ENCODE peak calls at places on chromosomes 6 and 20, in seven cellular contexts. U is uterus, K is psoas muscle, W is body of pancreas, E is upper lobe of right lung, A is tibial artery, H is heart right ventricle. G is an unnamed sample.

GRCh38 chr6:96899019-96899418 is 1.3 kb upstream of the NDUFAF4 start:
- DNase-seq in U (no peak), K (no peak), W (peak; percentile 25), E (no peak), A (no peak), H (peak; percentile 23), G (peak; percentile 59)

GRCh38 chr20:38751360-38751976 is 3.2 kb downstream of the ACTR5 start:
- DNase-seq in U (no peak), K (no peak), W (peak; percentile 28), E (no peak), A (no peak), H (no peak), G (no peak)

GRCh38 chr20:58022711-58023110 is 205.7 kb downstream of the ANKRD60 start:
- DNase-seq in U (no peak), K (no peak), W (no peak), E (no peak), A (peak; percentile 3), H (no peak), G (no peak)

GRCh38 chr6:127952831-127953230 is 52.0 kb upstream of the THEMIS start:
- DNase-seq in U (no peak), K (no peak), W (no peak), E (no peak), A (no peak), H (no peak), G (no peak)

GRCh38 chr6:3296537-3297453 is 38.0 kb downstream of the PSMG4 start:
- DNase-seq in U (no peak), K (peak; percentile 38), W (no peak), E (peak; percentile 25), A (peak; percentile 3), H (no peak), G (no peak)

GRCh38 chr6:33947916-33948594 is 144.3 kb upstream of the MLN start:
- DNase-seq in U (no peak), K (no peak), W (peak; percentile 24), E (peak; percentile 11), A (no peak), H (no peak), G (no peak)

GRCh38 chr20:24746351-24746685 is 202.8 kb upstream of the CST7 start:
- DNase-seq in U (no peak), K (no peak), W (peak; percentile 77), E (no peak), A (no peak), H (no peak), G (peak; percentile 92)

GRCh38 chr6:147900191-147900830 is 391.8 kb downstream of the SAMD5 start:
- DNase-seq in U (no peak), K (no peak), W (no peak), E (no peak), A (no peak), H (no peak), G (no peak)

GRCh38 chr6:47680056-47680455 is 18.3 kb upstream of the ADGRF4 start:
- DNase-seq in U (no peak), K (no peak), W (no peak), E (no peak), A (no peak), H (no peak), G (no peak)

GRCh38 chr6:20197251-20197650 is 15.0 kb downstream of the MBOAT1 start:
- DNase-seq in U (no peak), K (no peak), W (no peak), E (no peak), A (no peak), H (no peak), G (no peak)

GRCh38 chr20:4871486-4871885 is 129.8 kb downstream of the SLC23A2 start:
- DNase-seq in U (no peak), K (no peak), W (no peak), E (no peak), A (no peak), H (no peak), G (no peak)

GRCh38 chr6:44001318-44001868 is 125.9 kb downstream of the MRPL14 start:
- DNase-seq in U (no peak), K (peak; percentile 54), W (no peak), E (peak; percentile 85), A (no peak), H (no peak), G (no peak)

GRCh38 chr6:87431263-87431662 is 23.5 kb downstream of the CFAP206 start:
- DNase-seq in U (no peak), K (no peak), W (no peak), E (no peak), A (no peak), H (no peak), G (no peak)

GRCh38 chr20:4772132-4772531 is 50.4 kb downstream of the PRND start:
- DNase-seq in U (no peak), K (no peak), W (no peak), E (no peak), A (no peak), H (no peak), G (no peak)

GRCh38 chr6:912871-913663 is 220.1 kb upstream of the EXOC2 start:
- DNase-seq in U (no peak), K (no peak), W (peak; percentile 69), E (no peak), A (no peak), H (peak; percentile 14), G (peak; percentile 34)

GRCh38 chr6:5570641-5571040 is 309.3 kb downstream of the FARS2 start:
- DNase-seq in U (no peak), K (no peak), W (no peak), E (no peak), A (no peak), H (no peak), G (no peak)

GRCh38 chr6:109308018-109308492 is 74.2 kb downstream of the CD164 start:
- DNase-seq in U (no peak), K (peak; percentile 77), W (peak; percentile 97), E (no peak), A (peak; percentile 90), H (peak; percentile 51), G (peak; percentile 81)

GRCh38 chr20:45406260-45407066 is 1.6 kb upstream of the DBNDD2 start:
- DNase-seq in U (peak; percentile 78), K (peak; percentile 90), W (peak; percentile 70), E (peak; percentile 88), A (peak; percentile 71), H (peak; percentile 83), G (peak; percentile 68)

GRCh38 chr6:14875678-14876063 is 370.2 kb upstream of the JARID2 start:
- DNase-seq in U (no peak), K (no peak), W (no peak), E (no peak), A (no peak), H (no peak), G (no peak)

GRCh38 chr6:27650620-27651370 is 177.9 kb upstream of the ZNF184 start:
- DNase-seq in U (no peak), K (no peak), W (peak; percentile 25), E (no peak), A (no peak), H (no peak), G (peak; percentile 72)

GRCh38 chr6:48069280-48069679 is 41.7 kb downstream of the PTCHD4 start:
- DNase-seq in U (no peak), K (no peak), W (no peak), E (peak; percentile 34), A (no peak), H (no peak), G (no peak)

GRCh38 chr6:75526502-75527127 is 33.0 kb upstream of the FILIP1 start:
- DNase-seq in U (peak; percentile 45), K (no peak), W (peak; percentile 86), E (no peak), A (peak; percentile 59), H (peak; percentile 75), G (peak; percentile 67)

GRCh38 chr6:129240492-129240853 is 357.5 kb downstream of the LAMA2 start:
- DNase-seq in U (no peak), K (no peak), W (no peak), E (no peak), A (no peak), H (no peak), G (no peak)

GRCh38 chr20:59678951-59679350 is 74.6 kb downstream of the PHACTR3 start:
- DNase-seq in U (no peak), K (no peak), W (no peak), E (no peak), A (no peak), H (no peak), G (no peak)

GRCh38 chr20:63765082-63765873 is 25.7 kb downstream of the SLC2A4RG start:
- DNase-seq in U (no peak), K (no peak), W (no peak), E (no peak), A (no peak), H (no peak), G (no peak)

GRCh38 chr20:63955846-63956663 is at the start of gene UCKL1:
- DNase-seq in U (peak; percentile 90), K (peak; percentile 97), W (peak; percentile 96), E (peak; percentile 96), A (peak; percentile 94), H (peak; percentile 92), G (peak; percentile 74)

GRCh38 chr20:34390769-34391447 is 27.8 kb downstream of the ITCH start:
- DNase-seq in U (peak; percentile 60), K (peak; percentile 82), W (peak; percentile 51), E (peak; percentile 66), A (peak; percentile 32), H (peak; percentile 9), G (peak; percentile 96)

GRCh38 chr6:135506270-135506997 is 8.9 kb upstream of the AHI1 start:
- DNase-seq in U (no peak), K (no peak), W (peak; percentile 38), E (no peak), A (no peak), H (no peak), G (peak; percentile 3)
- H3K27ac ChIP-seq in U (no peak overlapping the region), K (no peak overlapping the region), W (peak overlapping the region; percentile 62), E (no peak overlapping the region), A (no peak overlapping the region), H (no peak overlapping the region), G (no peak overlapping the region)

GRCh38 chr6:134676307-134677281 is 273.3 kb downstream of the ALDH8A1 start:
- DNase-seq in U (no peak), K (no peak), W (no peak), E (no peak), A (no peak), H (no peak), G (no peak)
- H3K4me1 ChIP-seq in U (no peaks in the 10 kb centered on the region), K (no peaks in the 10 kb centered on the region), W (peaks cover 12% of the 10 kb centered on the region), E (no peaks in the 10 kb centered on the region), A (no peaks in the 10 kb centered on the region), H (no peaks in the 10 kb centered on the region), G (peaks cover 7% of the 10 kb centered on the region)

DNA sequence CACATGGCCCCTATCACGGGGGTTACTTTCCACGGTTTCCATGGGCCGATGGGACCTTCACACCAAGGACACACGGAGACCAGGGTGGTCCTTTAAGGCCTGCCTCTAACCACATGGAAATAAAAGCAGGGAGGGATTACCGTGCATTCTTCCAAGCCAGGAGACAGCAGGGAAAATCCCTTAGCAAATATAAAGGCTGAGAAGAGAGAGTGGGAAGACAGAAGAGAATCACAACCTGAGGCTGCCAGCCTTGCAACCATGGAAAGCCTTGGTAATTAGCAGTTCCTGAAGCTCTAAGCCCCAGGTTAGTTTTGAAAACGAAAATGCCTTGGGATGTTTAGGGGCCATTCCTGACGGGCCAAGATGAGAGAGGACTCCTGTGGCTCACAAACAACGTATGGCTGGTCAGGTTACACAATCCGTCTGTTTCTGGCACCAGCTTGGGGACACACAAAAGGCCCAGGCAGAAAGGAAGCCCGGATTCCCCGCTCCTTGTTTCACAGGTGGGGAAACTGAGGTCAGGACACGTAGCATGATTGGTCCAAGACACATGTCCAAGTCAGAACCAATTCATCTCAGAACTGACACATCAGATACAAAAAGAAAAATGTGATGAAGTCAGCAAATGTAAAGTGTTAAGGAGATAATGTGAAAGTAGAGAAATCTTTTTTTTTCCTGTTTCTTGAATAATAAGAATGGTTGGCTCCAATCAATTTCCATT is 2.8 kb downstream of the PREX1 start:
- DNase-seq in U (no peak), K (no peak), W (no peak), E (no peak), A (no peak), H (no peak), G (no peak)
- H3K27ac ChIP-seq in U (no peak overlapping the region), K (peak overlapping the region; percentile 56), W (no peak overlapping the region), E (no peak overlapping the region), A (peak overlapping the region; percentile 20), H (no peak overlapping the region), G (no peak overlapping the region)

GRCh38 chr6:166598441-166599138 is 12.1 kb upstream of the RAMACL start:
- DNase-seq in U (peak; percentile 46), K (no peak), W (peak; percentile 49), E (no peak), A (peak; percentile 79), H (peak; percentile 49), G (peak; percentile 41)
- H3K4me1 ChIP-seq in U (no peaks in the 10 kb centered on the region), K (no peaks in the 10 kb centered on the region), W (no peaks in the 10 kb centered on the region), E (peaks cover 35% of the 10 kb centered on the region), A (peaks cover 4% of the 10 kb centered on the region), H (peaks cover 31% of the 10 kb centered on the region), G (no peaks in the 10 kb centered on the region)

G was measured in PC-9.